ENCODE peak calls at places on chromosomes 16 and 17, in eight cellular contexts. F, H, V, P, S, X, E and D are unnamed samples.

GRCh38 chr17:18987862-18988545 is 16.6 kb downstream of the FAM83G start:
- DNase-seq in X (no peak), P (no peak), V (no peak), E (no peak), F (no peak), H (no peak), S (no peak), D (no peak)

GRCh38 chr17:79437081-79437480 is 173.8 kb downstream of the RBFOX3 start:
- DNase-seq in E (no peak), X (no peak), V (no peak), F (no peak), P (no peak), S (no peak), H (no peak), D (no peak)

GRCh38 chr16:4320571-4321137 is 4.8 kb downstream of the GLIS2 start:
- DNase-seq in X (no peak), F (no peak), V (no peak), E (no peak), H (no peak), S (no peak), P (no peak), D (no peak)

GRCh38 chr16:4415538-4416199 is 727 bp downstream of the CORO7 start:
- DNase-seq in E (no peak), F (peak; percentile 54), X (peak; percentile 26), V (no peak), H (no peak), S (peak; percentile 68), P (peak; percentile 25), D (no peak)

GRCh38 chr16:15811778-15812750 is 44.8 kb downstream of the MYH11 start:
- DNase-seq in S (peak; percentile 52), H (peak; percentile 37), V (peak; percentile 54), F (no peak), E (peak; percentile 98), X (no peak), P (no peak), D (no peak)

GRCh38 chr17:59335685-59336084 is 4.2 kb downstream of the YPEL2 start:
- DNase-seq in H (no peak), S (no peak), X (no peak), V (no peak), E (no peak), F (no peak), P (no peak), D (no peak)

GRCh38 chr16:8581923-8582580 is 8.3 kb downstream of the TMEM114 start:
- DNase-seq in P (no peak), H (no peak), F (no peak), E (no peak), X (no peak), V (no peak), S (no peak), D (no peak)

GRCh38 chr17:31738067-31738466 is 121.0 kb downstream of the COPRS start:
- DNase-seq in E (no peak), H (no peak), X (peak; percentile 18), F (no peak), V (no peak), P (no peak), S (no peak), D (no peak)

GRCh38 chr16:24589997-24590396 is 50.6 kb downstream of the RBBP6 start:
- DNase-seq in V (no peak), E (no peak), P (no peak), H (no peak), X (no peak), S (no peak), F (no peak), D (no peak)